ENCODE peak calls at places on chromosomes 3 and 15, in four cellular contexts. U, I, L and Y are unnamed samples.

GRCh38 chr15:88257311-88257901 is 867 bp upstream of the NTRK3 start:
- DNase-seq in U (peak; percentile 71), I (no peak), L (peak; percentile 69), Y (no peak)

GRCh38 chr3:155771126-155771525 is 26.3 kb upstream of the PLCH1 start:
- DNase-seq in U (no peak), I (no peak), L (no peak), Y (no peak)

GRCh38 chr15:90264649-90265048 is 823 bp upstream of the NGRN start:
- DNase-seq in U (no peak), I (no peak), L (no peak), Y (no peak)

GRCh38 chr3:12437223-12437605 is 47.1 kb upstream of the TSEN2 start:
- DNase-seq in U (no peak), I (no peak), L (no peak), Y (no peak)

GRCh38 chr3:140386357-140387100 is 291.3 kb upstream of the TRIM42 start:
- DNase-seq in U (no peak), I (no peak), L (no peak), Y (no peak)

GRCh38 chr3:152350139-152350538 is 81.4 kb downstream of the MBNL1 start:
- DNase-seq in U (no peak), I (no peak), L (no peak), Y (no peak)

GRCh38 chr3:184129012-184129411 is 6.1 kb upstream of the EIF2B5 start:
- DNase-seq in U (peak; percentile 59), I (peak; percentile 38), L (no peak), Y (no peak)

GRCh38 chr3:43540625-43541024 is 81.2 kb downstream of the ANO10 start:
- DNase-seq in U (no peak), I (no peak), L (no peak), Y (no peak)

GRCh38 chr3:108334698-108335097 is 38.4 kb downstream of the HHLA2 start:
- DNase-seq in U (no peak), I (no peak), L (no peak), Y (no peak)

GRCh38 chr3:147411777-147412176 is 2.6 kb downstream of the ZIC1 start:
- DNase-seq in U (peak; percentile 50), I (no peak), L (no peak), Y (no peak)

GRCh38 chr15:92377083-92377789 is 16.4 kb upstream of the ST8SIA2 start:
- DNase-seq in U (no peak), I (no peak), L (no peak), Y (no peak)

GRCh38 chr15:31365655-31366127 is 39.1 kb downstream of the KLF13 start:
- DNase-seq in U (peak; percentile 78), I (no peak), L (peak; percentile 96), Y (peak; percentile 99)

GRCh38 chr3:39315420-39315819 is 14.1 kb upstream of the CCR8 start:
- DNase-seq in U (no peak), I (no peak), L (no peak), Y (no peak)

GRCh38 chr3:157786216-157786615 is 283.0 kb upstream of the VEPH1 start:
- DNase-seq in U (no peak), I (no peak), L (no peak), Y (no peak)

GRCh38 chr3:46898321-46899150 is 21.0 kb downstream of the PTH1R start:
- DNase-seq in U (peak; percentile 72), I (no peak), L (peak; percentile 88), Y (no peak)

GRCh38 chr3:184620101-184620798 is 58.7 kb downstream of the EPHB3 start:
- DNase-seq in U (no peak), I (no peak), L (no peak), Y (no peak)

GRCh38 chr3:151553873-151554272 is 93.0 kb upstream of the IGSF10 start:
- DNase-seq in U (no peak), I (no peak), L (no peak), Y (peak; percentile 89)

GRCh38 chr15:19973718-19974117 is 567.9 kb downstream of the GOLGA6L6 start:
- DNase-seq in U (peak; percentile 38), I (no peak), L (peak; percentile 60), Y (no peak)

GRCh38 chr3:119309591-119309990 is 15.4 kb downstream of the ARHGAP31 start:
- DNase-seq in U (no peak), I (no peak), L (no peak), Y (no peak)

GRCh38 chr15:42737529-42738328 is 801 bp upstream of the CDAN1 start:
- DNase-seq in U (no peak), I (peak; percentile 36), L (no peak), Y (no peak)

GRCh38 chr3:164903820-164904451 is 174.4 kb downstream of the SI start:
- DNase-seq in U (no peak), I (no peak), L (no peak), Y (no peak)

GRCh38 chr3:186176382-186176990 is 67.6 kb upstream of the ETV5 start:
- DNase-seq in U (no peak), I (no peak), L (no peak), Y (no peak)

DNA sequence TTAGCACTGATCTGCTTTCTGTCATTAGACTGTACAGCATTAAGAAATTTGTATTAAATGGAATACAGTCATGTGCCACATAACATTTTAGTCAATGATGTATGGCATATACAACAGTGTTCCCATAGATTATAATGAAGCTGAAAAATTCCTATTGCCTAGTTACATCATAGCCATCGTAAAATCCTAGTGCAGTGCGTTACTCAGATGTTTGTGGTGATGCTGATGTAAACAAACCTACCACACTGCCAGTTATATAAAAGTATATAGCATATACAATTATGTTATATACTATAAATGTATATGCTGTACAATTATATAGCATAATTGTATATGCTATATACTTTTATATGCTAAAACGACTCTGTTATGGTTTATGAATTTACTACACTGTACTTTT is 41.7 kb downstream of the APH1B start:
- DNase-seq in U (no peak), I (no peak), L (no peak), Y (no peak)
- TF ChIP-seq CTCF in U (no peak), I (no peak), L (no peak), Y (no peak)

DNA sequence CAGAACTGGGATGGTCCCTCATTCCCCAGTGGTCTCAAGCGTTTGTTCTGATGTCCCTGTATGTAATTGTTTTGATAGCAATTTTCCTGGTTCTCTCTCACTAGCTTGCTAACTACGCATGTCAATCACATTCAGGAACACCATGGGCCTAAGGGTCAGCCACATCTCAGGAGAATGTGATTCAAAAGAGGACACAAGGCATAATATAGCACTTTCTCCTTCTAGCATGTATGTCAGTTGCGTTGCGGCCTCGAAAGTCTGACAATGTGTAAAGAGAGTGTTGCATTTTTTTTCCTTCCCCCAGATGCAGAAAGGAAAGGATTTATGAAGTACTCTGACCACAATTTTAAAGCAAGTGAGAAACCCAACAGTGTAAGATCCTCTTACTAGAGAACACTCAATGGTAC is 32.0 kb upstream of the TCF12 start:
- DNase-seq in U (no peak), I (no peak), L (no peak), Y (no peak)
- H3K4me3 ChIP-seq in U (peak overlapping the region; percentile 66), I (peak overlapping the region; percentile 35), L (peak overlapping the region; percentile 71), Y (no peak overlapping the region)

DNA sequence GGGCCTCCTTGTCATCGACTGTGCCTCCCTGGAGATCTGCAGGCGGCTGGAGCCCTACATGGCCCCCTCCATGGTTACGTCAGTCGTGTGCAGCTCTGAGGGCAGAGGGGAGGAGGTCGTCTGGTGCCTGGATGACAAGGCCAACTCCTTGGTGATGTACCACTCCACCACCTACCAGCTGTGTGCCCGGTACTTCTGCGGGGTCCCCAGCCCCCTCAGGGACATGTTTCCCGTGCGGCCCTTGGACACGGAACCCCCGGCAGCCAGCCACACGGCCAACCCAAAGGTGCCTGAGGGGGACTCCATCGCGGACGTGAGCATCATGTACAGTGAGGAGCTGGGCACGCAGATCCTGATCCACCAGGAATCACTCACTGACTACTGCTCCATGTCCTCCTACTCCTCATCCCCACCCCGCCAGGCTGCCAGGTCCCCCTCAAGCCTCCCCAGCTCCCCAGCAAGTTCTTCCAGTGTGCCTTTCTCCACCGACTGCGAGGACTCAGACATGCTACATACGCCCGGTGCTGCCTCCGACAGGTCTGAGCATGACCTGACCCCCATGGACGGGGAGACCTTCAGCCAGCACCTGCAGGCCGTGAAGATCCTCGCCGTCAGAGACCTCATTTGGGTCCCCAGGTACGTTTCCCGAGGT is 146.5 kb downstream of the LRRK1 start:
- DNase-seq in U (no peak), I (no peak), L (no peak), Y (no peak)
- TF ChIP-seq POLR2A in U (no peak), I (no peak), L (no peak), Y (no peak)

GRCh38 chr15:78944669-78945407 is at the start of gene CTSH:
- DNase-seq in U (peak; percentile 93), I (no peak), L (peak; percentile 98), Y (peak; percentile 94)
- TF ChIP-seq CTCF in U (no peak), I (no peak), L (peak; percentile 21), Y (no peak)

GRCh38 chr3:115624029-115624645 is 827 bp downstream of the GAP43 start:
- DNase-seq in U (peak; percentile 57), I (no peak), L (no peak), Y (no peak)

GRCh38 chr3:115626711-115627110 is 3.4 kb downstream of the GAP43 start:
- DNase-seq in U (no peak), I (no peak), L (no peak), Y (no peak)

GRCh38 chr3:115623414-115623868 is at the start of gene GAP43:
- DNase-seq in U (peak; percentile 55), I (no peak), L (no peak), Y (no peak)

GRCh38 chr3:115626006-115626409 is 2.7 kb downstream of the GAP43 start:
- DNase-seq in U (no peak), I (no peak), L (no peak), Y (no peak)

DNA sequence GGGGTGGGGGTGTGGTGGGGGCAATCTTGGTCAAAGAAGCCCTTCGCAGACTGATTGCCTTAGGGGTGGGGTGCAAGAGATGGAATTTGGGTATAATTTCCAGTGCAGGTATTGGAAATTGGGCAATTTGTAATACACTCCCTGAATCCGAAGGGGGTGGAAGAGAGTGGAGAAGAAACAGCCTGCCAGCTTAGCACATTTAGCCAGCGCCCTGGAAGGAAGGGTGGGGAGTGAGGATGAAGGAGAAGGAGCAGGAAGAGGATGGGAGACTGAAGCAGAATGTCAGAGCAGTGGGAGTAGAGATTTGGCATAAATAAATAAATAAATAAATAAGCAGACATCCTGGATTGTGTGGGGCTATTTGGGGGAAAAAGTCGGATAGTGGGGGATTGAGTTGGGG is 1.6 kb downstream of the GAP43 start:
- DNase-seq in U (no peak), I (no peak), L (no peak), Y (no peak)
- H3K4me3 ChIP-seq in U (peak overlapping the region; percentile 87), I (no peak overlapping the region), L (no peak overlapping the region), Y (no peak overlapping the region)

GRCh38 chr3:104887619-104888018 is 479.1 kb upstream of the ALCAM start:
- DNase-seq in U (no peak), I (no peak), L (no peak), Y (no peak)
- TF ChIP-seq POLR2A in U (no peak), I (no peak), L (no peak), Y (no peak)

DNA sequence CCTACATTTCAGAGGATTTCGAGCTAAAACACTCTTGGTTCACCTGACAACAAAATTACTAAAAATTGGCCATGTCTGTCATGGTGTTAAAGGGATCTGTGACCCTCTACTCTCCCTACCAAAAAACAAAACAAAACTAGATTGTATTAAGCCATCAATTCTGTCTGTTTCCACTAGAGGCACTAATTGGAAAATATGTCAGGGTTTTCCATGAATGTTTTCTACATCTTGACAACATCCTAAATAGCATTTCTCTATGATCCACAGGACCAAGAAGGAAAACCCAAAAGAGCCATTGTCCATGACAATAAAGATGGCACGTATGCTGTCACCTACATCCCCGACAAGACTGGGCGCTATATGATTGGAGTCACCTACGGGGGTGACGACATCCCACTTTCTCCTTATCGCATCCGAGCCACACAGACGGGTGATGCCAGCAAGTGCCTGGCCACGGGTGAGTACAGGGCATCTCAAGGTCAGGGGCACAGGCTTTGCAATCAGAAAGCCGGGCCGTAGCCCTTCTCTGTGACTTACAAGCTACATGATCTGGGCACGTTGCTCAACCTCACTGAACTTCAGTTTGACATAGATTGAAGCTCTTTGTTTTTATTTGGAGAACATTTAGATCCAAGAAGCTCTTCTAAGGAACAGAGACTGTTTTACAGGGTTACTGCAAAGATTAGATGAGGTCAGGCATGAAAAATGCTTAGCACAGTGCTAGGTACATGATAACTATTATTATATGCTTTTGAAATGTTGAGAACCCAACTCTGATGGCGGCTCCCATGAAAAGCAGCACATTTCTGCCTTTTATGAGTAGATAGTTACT is 74.8 kb downstream of the DNASE1L3 start:
- DNase-seq in U (no peak), I (no peak), L (no peak), Y (no peak)
- TF ChIP-seq CTCF in U (no peak), I (peak; percentile 43), L (peak; percentile 18), Y (no peak)